ENCODE peak calls at places on chromosomes 2 and 18, in eight cellular contexts. O is mucosa of gallbladder, I is SK-N-SH, N is Right ventricle myocardium inferior, M is posterior vena cava, T is NCI-H1092, W is ACHN, H is EL. Q is an unnamed sample.

GRCh38 chr2:9378433-9379371 is 44.6 kb downstream of the ITGB1BP1 start:
- DNase-seq in T (no peak), H (peak; percentile 86), O (peak; percentile 46), I (no peak), N (peak; percentile 88), M (peak; percentile 94), W (peak; percentile 79), Q (peak; percentile 89)

GRCh38 chr18:8841781-8842485 is 136.6 kb downstream of the MTCL1 start:
- DNase-seq in T (no peak), I (no peak), M (no peak), N (no peak), H (peak; percentile 53), W (no peak), O (no peak), Q (no peak)

GRCh38 chr18:43648002-43648401 is 370.7 kb upstream of the SYT4 start:
- DNase-seq in M (no peak), H (no peak), I (no peak), T (no peak), N (no peak), O (no peak), W (no peak), Q (no peak)

GRCh38 chr2:203446071-203446481 is 89.0 kb downstream of the RAPH1 start:
- DNase-seq in W (no peak), I (no peak), O (no peak), T (no peak), N (no peak), H (peak; percentile 82), M (no peak), Q (no peak)

GRCh38 chr2:172098287-172098649 is 4.4 kb downstream of the DLX2 start:
- DNase-seq in M (no peak), H (peak; percentile 38), N (no peak), I (peak; percentile 16), T (no peak), W (peak; percentile 49), O (no peak), Q (no peak)

GRCh38 chr18:69588301-69588700 is 187.6 kb downstream of the DOK6 start:
- DNase-seq in O (no peak), W (no peak), H (no peak), M (no peak), N (no peak), I (no peak), T (no peak), Q (no peak)

GRCh38 chr18:51169731-51170130 is 27.8 kb downstream of the MEX3C start:
- DNase-seq in T (no peak), N (no peak), I (no peak), H (no peak), W (no peak), O (no peak), M (no peak), Q (no peak)

GRCh38 chr2:216619411-216620393 is 13.5 kb upstream of the IGFBP2 start:
- DNase-seq in M (no peak), T (peak; percentile 58), H (no peak), N (no peak), O (no peak), I (peak; percentile 74), W (no peak), Q (no peak)

GRCh38 chr2:224221455-224221913 is 180.4 kb downstream of the FAM124B start:
- DNase-seq in M (no peak), N (no peak), O (no peak), T (no peak), H (peak; percentile 98), W (peak; percentile 99), I (no peak), Q (no peak)

GRCh38 chr18:45850021-45850420 is 24.5 kb downstream of the SIGLEC15 start:
- DNase-seq in T (no peak), H (no peak), W (peak; percentile 64), O (no peak), I (no peak), N (no peak), M (no peak), Q (no peak)

GRCh38 chr2:9703701-9704221 is 73.0 kb upstream of the YWHAQ start:
- DNase-seq in M (peak; percentile 69), N (no peak), I (no peak), H (peak; percentile 94), W (peak; percentile 80), T (no peak), O (peak; percentile 18), Q (no peak)

GRCh38 chr2:241788572-241788971 is 11.9 kb downstream of the GAL3ST2 start:
- DNase-seq in I (no peak), N (no peak), T (no peak), M (no peak), O (no peak), H (no peak), W (no peak), Q (no peak)

GRCh38 chr2:64797881-64798590 is 144.3 kb upstream of the SERTAD2 start:
- DNase-seq in I (no peak), H (peak; percentile 52), W (peak; percentile 44), O (peak; percentile 23), T (no peak), N (no peak), M (no peak), Q (no peak)

GRCh38 chr2:231708050-231708772 is at the start of gene PTMA:
- DNase-seq in T (peak; percentile 97), I (peak; percentile 90), W (peak; percentile 99), N (peak; percentile 99), O (peak; percentile 100), H (peak; percentile 99), M (peak; percentile 100), Q (peak; percentile 100)

GRCh38 chr2:61670591-61671503 is 132.7 kb upstream of the XPO1 start:
- DNase-seq in N (no peak), M (no peak), H (peak; percentile 51), O (peak; percentile 33), W (peak; percentile 54), T (no peak), I (no peak), Q (peak; percentile 62)

GRCh38 chr2:106990307-106990706 is 104.3 kb upstream of the ST6GAL2 start:
- DNase-seq in O (no peak), N (no peak), W (no peak), T (no peak), I (no peak), M (no peak), H (peak; percentile 87), Q (no peak)